ENCODE peak calls at places on chromosomes 2 and 18, in seven cellular contexts. K is nephron progenitor cell; X is endothelial cell; T is mammary epithelial cell; B is cardiac fibroblast; E is CD8-positive, alpha-beta T cell; L is fibroblast of pulmonary artery. V is an unnamed sample.

GRCh38 chr2:203649176-203649814 is 57.1 kb upstream of the CD28 start:
- DNase-seq in K (no peak), X (no peak), T (peak), B (no peak), E (no peak), L (no peak), V (no peak)

GRCh38 chr2:150485871-150486538 is 1.5 kb downstream of the RND3 start:
- DNase-seq in K (peak), X (peak), T (peak), B (peak), E (no peak), L (peak), V (peak)

GRCh38 chr2:113276216-113276905 is 2.4 kb downstream of the PAX8 start:
- DNase-seq in K (no peak), X (no peak), T (no peak), B (no peak), E (no peak), L (no peak), V (no peak)

GRCh38 chr2:72145658-72146329 is 1.9 kb downstream of the CYP26B1 start:
- DNase-seq in K (no peak), X (no peak), T (no peak), B (no peak), E (no peak), L (no peak), V (no peak)

GRCh38 chr2:197008229-197008628 is 81.7 kb upstream of the PGAP1 start:
- DNase-seq in K (no peak), X (no peak), T (peak), B (peak), E (no peak), L (peak), V (peak)

GRCh38 chr2:72176281-72176680 is 28.6 kb upstream of the CYP26B1 start:
- DNase-seq in K (no peak), X (no peak), T (no peak), B (no peak), E (no peak), L (no peak), V (no peak)

GRCh38 chr18:58272209-58272608 is 228.2 kb downstream of the NEDD4L start:
- DNase-seq in K (no peak), X (no peak), T (no peak), B (no peak), E (no peak), L (no peak), V (no peak)

GRCh38 chr18:43078485-43079092 is 36.9 kb downstream of the RIT2 start:
- DNase-seq in K (no peak), X (no peak), T (no peak), B (no peak), E (no peak), L (no peak), V (no peak)

GRCh38 chr2:159998236-159998635 is 64.2 kb downstream of the PLA2R1 start:
- DNase-seq in K (no peak), X (no peak), T (no peak), B (peak), E (no peak), L (no peak), V (no peak)

GRCh38 chr2:200138386-200139184 is 167.9 kb upstream of the SPATS2L start:
- DNase-seq in K (no peak), X (no peak), T (no peak), B (peak), E (no peak), L (peak), V (no peak)

GRCh38 chr2:219783551-219783950 is 156.1 kb downstream of the SLC4A3 start:
- DNase-seq in K (no peak), X (no peak), T (peak), B (no peak), E (no peak), L (no peak), V (peak)

GRCh38 chr2:44937688-44938240 is 3.7 kb upstream of the SIX3 start:
- DNase-seq in K (no peak), X (no peak), T (no peak), B (no peak), E (no peak), L (no peak), V (no peak)

GRCh38 chr2:128439231-128440086 is 120.8 kb upstream of the HS6ST1 start:
- DNase-seq in K (no peak), X (peak), T (no peak), B (no peak), E (no peak), L (no peak), V (no peak)

GRCh38 chr2:20611077-20611843 is 39.6 kb downstream of the HS1BP3 start:
- DNase-seq in K (no peak), X (peak), T (no peak), B (peak), E (no peak), L (peak), V (no peak)

GRCh38 chr2:241081643-241082337 is 20.3 kb downstream of the MTERF4 start:
- DNase-seq in K (no peak), X (no peak), T (no peak), B (no peak), E (no peak), L (no peak), V (no peak)

GRCh38 chr2:60295591-60295962 is 257.9 kb downstream of the BCL11A start:
- DNase-seq in K (no peak), X (no peak), T (no peak), B (no peak), E (no peak), L (no peak), V (no peak)

GRCh38 chr2:9753276-9753600 is 90.0 kb upstream of the TAF1B start:
- DNase-seq in K (no peak), X (no peak), T (peak), B (peak), E (peak), L (peak), V (peak)

GRCh38 chr2:218896501-218897393 is 16.1 kb downstream of the WNT10A start:
- DNase-seq in K (peak), X (no peak), T (peak), B (peak), E (peak), L (no peak), V (peak)

GRCh38 chr2:85709385-85709784 is 15.2 kb downstream of the GNLY start:
- DNase-seq in K (no peak), X (no peak), T (no peak), B (peak), E (no peak), L (peak), V (peak)

GRCh38 chr18:58015045-58015444 is 29.0 kb upstream of the NEDD4L start:
- DNase-seq in K (no peak), X (no peak), T (no peak), B (no peak), E (no peak), L (no peak), V (no peak)

GRCh38 chr2:1680222-1681016 is 63.9 kb downstream of the PXDN start:
- DNase-seq in K (no peak), X (no peak), T (no peak), B (no peak), E (no peak), L (no peak), V (no peak)

GRCh38 chr18:73986711-73987110 is 160.9 kb downstream of the FBXO15 start:
- DNase-seq in K (no peak), X (no peak), T (no peak), B (no peak), E (no peak), L (no peak), V (no peak)

GRCh38 chr2:64025741-64026140 is 6.5 kb upstream of the VPS54 start:
- DNase-seq in K (no peak), X (no peak), T (no peak), B (no peak), E (no peak), L (no peak), V (no peak)

GRCh38 chr2:64024259-64024949 is 5.2 kb upstream of the VPS54 start:
- DNase-seq in K (no peak), X (no peak), T (no peak), B (no peak), E (no peak), L (no peak), V (no peak)

GRCh38 chr2:64021578-64021977 is 2.4 kb upstream of the VPS54 start:
- DNase-seq in K (no peak), X (no peak), T (no peak), B (peak), E (no peak), L (peak), V (no peak)

GRCh38 chr2:64019975-64020281 is 700 bp upstream of the VPS54 start:
- DNase-seq in K (no peak), X (no peak), T (peak), B (no peak), E (no peak), L (no peak), V (no peak)

GRCh38 chr2:64023485-64024258 is 4.4 kb upstream of the VPS54 start:
- DNase-seq in K (no peak), X (no peak), T (no peak), B (no peak), E (no peak), L (no peak), V (no peak)
- TF ChIP-seq CTCF in K (no peak), X (no peak), T (no peak), B (no peak), E (no peak), L (no peak), V (no peak)

GRCh38 chr2:238873841-238874240 is 26.0 kb downstream of the TWIST2 start:
- DNase-seq in K (no peak), X (no peak), T (no peak), B (no peak), E (no peak), L (no peak), V (no peak)

GRCh38 chr2:238875531-238876231 is 27.8 kb downstream of the TWIST2 start:
- DNase-seq in K (no peak), X (no peak), T (no peak), B (no peak), E (no peak), L (peak), V (no peak)

GRCh38 chr2:238875161-238875530 is 27.3 kb downstream of the TWIST2 start:
- DNase-seq in K (no peak), X (no peak), T (no peak), B (peak), E (no peak), L (peak), V (no peak)

GRCh38 chr2:238873401-238873801 is 25.5 kb downstream of the TWIST2 start:
- DNase-seq in K (no peak), X (no peak), T (no peak), B (no peak), E (no peak), L (no peak), V (no peak)

GRCh38 chr2:238874330-238875050 is 26.6 kb downstream of the TWIST2 start:
- DNase-seq in K (no peak), X (no peak), T (no peak), B (peak), E (no peak), L (no peak), V (no peak)
- TF ChIP-seq CTCF in K (no peak), X (no peak), T (no peak), B (no peak), E (no peak), L (peak), V (no peak)

GRCh38 chr2:64201086-64201627 is 56.9 kb upstream of the PELI1 start:
- DNase-seq in K (no peak), X (no peak), T (no peak), B (no peak), E (no peak), L (peak), V (no peak)
- TF ChIP-seq CTCF in K (no peak), X (no peak), T (no peak), B (no peak), E (no peak), L (no peak), V (no peak)

GRCh38 chr2:157876771-157877108 is 610 bp upstream of the ACVR1 start:
- DNase-seq in K (no peak), X (no peak), T (no peak), B (no peak), E (no peak), L (peak), V (no peak)

GRCh38 chr2:157877761-157878400 is 1.8 kb upstream of the ACVR1 start:
- DNase-seq in K (no peak), X (no peak), T (no peak), B (no peak), E (no peak), L (no peak), V (no peak)

GRCh38 chr2:157874997-157875719 is 972 bp downstream of the ACVR1 start:
- DNase-seq in K (peak), X (peak), T (peak), B (peak), E (peak), L (peak), V (peak)

GRCh38 chr2:157875720-157876065 is 437 bp downstream of the ACVR1 start:
- DNase-seq in K (peak), X (peak), T (no peak), B (no peak), E (peak), L (no peak), V (peak)

DNA sequence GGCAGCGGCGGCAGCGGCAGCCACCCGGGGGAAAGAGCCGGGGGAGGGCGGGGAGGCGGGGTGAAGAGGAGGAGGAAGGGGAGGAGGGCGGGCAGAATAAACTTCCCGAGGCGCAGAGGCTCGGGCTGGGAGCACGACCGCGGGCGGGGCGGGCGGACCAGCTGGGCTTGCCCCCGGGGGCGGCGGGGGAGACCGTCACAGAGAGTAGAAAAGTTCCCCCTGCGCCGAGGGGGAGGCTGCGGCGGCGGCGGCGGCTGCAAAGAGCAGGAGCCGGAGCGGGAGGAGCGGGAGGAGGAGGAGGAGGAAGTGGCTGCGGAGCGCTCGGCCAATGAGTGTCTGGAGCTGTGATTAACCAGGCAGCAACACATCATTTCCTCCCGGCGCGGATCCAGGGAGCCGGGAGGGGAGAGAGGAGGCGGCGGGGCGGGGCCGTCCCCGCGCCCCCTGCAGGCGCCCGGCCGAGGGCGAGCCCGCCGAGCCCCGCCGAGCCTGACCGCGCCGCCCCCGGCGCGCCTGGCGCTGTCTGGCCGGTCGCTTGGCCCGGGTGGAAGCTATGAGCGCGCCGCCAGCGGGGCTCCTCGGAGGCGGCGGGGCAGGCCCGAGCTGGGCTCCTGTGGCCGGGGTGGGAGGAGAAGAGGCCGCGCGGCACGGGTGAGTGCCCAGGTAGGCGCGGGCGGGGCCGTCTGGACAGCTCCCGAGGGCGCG is at the start of gene ACVR1:
- DNase-seq in K (peak), X (peak), T (peak), B (peak), E (peak), L (peak), V (peak)
- TF ChIP-seq CTCF in K (no peak), X (peak), T (peak), B (peak), E (peak), L (no peak), V (peak)

GRCh38 chr2:201452058-201452736 is 657 bp downstream of the STRADB start:
- DNase-seq in K (no peak), X (no peak), T (peak), B (peak), E (no peak), L (no peak), V (no peak)

GRCh38 chr2:201452856-201453643 is 1.5 kb downstream of the STRADB start:
- DNase-seq in K (no peak), X (no peak), T (no peak), B (no peak), E (no peak), L (no peak), V (no peak)

GRCh38 chr2:201448701-201449100 is 2.6 kb downstream of the TRAK2 start:
- DNase-seq in K (no peak), X (no peak), T (peak), B (no peak), E (peak), L (no peak), V (peak)

GRCh38 chr2:201450910-201451329 is 338 bp downstream of the TRAK2 start:
- DNase-seq in K (no peak), X (no peak), T (no peak), B (no peak), E (no peak), L (peak), V (no peak)

DNA sequence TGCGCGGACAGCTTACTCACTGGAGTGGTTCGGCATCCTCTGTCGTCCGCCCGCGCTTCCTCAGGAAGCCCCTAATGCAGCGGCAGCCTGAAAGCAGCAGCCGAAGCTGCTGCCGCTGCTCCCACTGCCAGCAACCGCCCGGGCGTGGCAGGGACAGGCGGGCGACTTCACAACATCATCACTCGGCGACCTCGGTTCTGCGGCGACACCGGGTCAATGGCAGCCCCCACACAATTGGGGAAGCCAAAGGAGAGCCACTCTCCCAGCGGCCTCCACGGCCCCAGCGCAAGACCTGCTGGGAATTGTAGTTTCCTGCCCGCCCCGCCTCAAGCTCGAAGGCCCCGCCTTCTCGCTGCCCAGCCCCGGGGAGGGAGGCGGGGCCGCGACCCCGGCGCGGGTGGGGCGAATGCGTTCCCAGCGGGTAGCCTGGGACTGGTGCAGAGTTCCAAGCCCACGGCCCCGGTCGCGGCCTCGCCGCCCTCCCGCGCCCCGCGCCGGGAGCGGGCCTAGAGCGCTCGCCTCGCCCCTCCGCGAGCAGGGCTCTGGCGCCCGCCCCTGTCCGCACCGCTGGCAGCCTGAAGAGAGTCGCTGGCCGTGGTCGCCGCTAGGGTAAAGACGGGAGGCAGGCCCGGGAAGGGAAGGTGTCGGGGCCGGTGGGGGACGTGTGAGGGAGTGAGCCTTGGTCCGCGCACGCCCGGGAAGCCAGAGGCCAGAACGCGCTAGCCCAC is at the start of the genes STRADB and TRAK2:
- DNase-seq in K (peak), X (peak), T (peak), B (peak), E (peak), L (peak), V (peak)
- TF ChIP-seq CTCF in K (peak), X (peak), T (no peak), B (peak), E (no peak), L (peak), V (peak)

GRCh38 chr2:12693509-12693908 is 23.2 kb upstream of the TRIB2 start:
- DNase-seq in K (no peak), X (no peak), T (no peak), B (no peak), E (no peak), L (no peak), V (no peak)
- TF ChIP-seq CTCF in K (no peak), X (no peak), T (no peak), B (no peak), E (no peak), L (no peak), V (no peak)